ENCODE peak calls at places on chromosomes 12 and 14, in six cellular contexts. One of them, this sample, is unnamed.

GRCh38 chr12:67331828-67332227 is 62.7 kb downstream of the CAND1 start:
- DNase-seq in right lobe of liver: no peak
- DNase-seq in A549: no peak
- DNase-seq in tibial nerve: no peak
- DNase-seq in sigmoid colon: no peak
- DNase-seq in NB4: no peak
- DNase-seq in this sample: no peak

GRCh38 chr14:55814064-55814463 is 234.1 kb downstream of the KTN1 start:
- DNase-seq in right lobe of liver: no peak
- DNase-seq in A549: no peak
- DNase-seq in tibial nerve: no peak
- DNase-seq in sigmoid colon: no peak
- DNase-seq in NB4: no peak
- DNase-seq in this sample: no peak

GRCh38 chr12:57148469-57149308 is 1.3 kb upstream of the LRP1-AS start:
- DNase-seq in right lobe of liver: peak
- DNase-seq in A549: no peak
- DNase-seq in tibial nerve: peak
- DNase-seq in sigmoid colon: peak
- DNase-seq in NB4: peak
- DNase-seq in this sample: peak

GRCh38 chr14:99675951-99676350 is 8.1 kb upstream of the CYP46A1 start:
- DNase-seq in right lobe of liver: no peak
- DNase-seq in A549: no peak
- DNase-seq in tibial nerve: no peak
- DNase-seq in sigmoid colon: no peak
- DNase-seq in NB4: no peak
- DNase-seq in this sample: no peak

GRCh38 chr14:55298423-55298822 is 27.2 kb downstream of the FBXO34 start:
- DNase-seq in right lobe of liver: no peak
- DNase-seq in A549: no peak
- DNase-seq in tibial nerve: no peak
- DNase-seq in sigmoid colon: no peak
- DNase-seq in NB4: no peak
- DNase-seq in this sample: no peak

GRCh38 chr14:22814945-22815713 is at the start of gene SLC7A7:
- DNase-seq in right lobe of liver: no peak
- DNase-seq in A549: peak
- DNase-seq in tibial nerve: no peak
- DNase-seq in sigmoid colon: no peak
- DNase-seq in NB4: peak
- DNase-seq in this sample: no peak

GRCh38 chr14:29805415-29806123 is 122.1 kb downstream of the PRKD1 start:
- DNase-seq in right lobe of liver: no peak
- DNase-seq in A549: peak
- DNase-seq in tibial nerve: peak
- DNase-seq in sigmoid colon: peak
- DNase-seq in NB4: peak
- DNase-seq in this sample: no peak

GRCh38 chr12:103930787-103931536 is 752 bp downstream of the HSP90B1 start:
- DNase-seq in right lobe of liver: peak
- DNase-seq in A549: peak
- DNase-seq in tibial nerve: peak
- DNase-seq in sigmoid colon: peak
- DNase-seq in NB4: peak
- DNase-seq in this sample: peak

GRCh38 chr12:66071556-66071955 is 59.0 kb downstream of the LLPH start:
- DNase-seq in right lobe of liver: no peak
- DNase-seq in A549: no peak
- DNase-seq in tibial nerve: no peak
- DNase-seq in sigmoid colon: no peak
- DNase-seq in NB4: no peak
- DNase-seq in this sample: no peak

GRCh38 chr12:112107728-112108447 is 695 bp downstream of the NAA25 start:
- DNase-seq in right lobe of liver: no peak
- DNase-seq in A549: peak
- DNase-seq in tibial nerve: no peak
- DNase-seq in sigmoid colon: no peak
- DNase-seq in NB4: peak
- DNase-seq in this sample: peak

GRCh38 chr12:20463920-20464524 is 95.7 kb downstream of the PDE3A start:
- DNase-seq in right lobe of liver: no peak
- DNase-seq in A549: peak
- DNase-seq in tibial nerve: no peak
- DNase-seq in sigmoid colon: no peak
- DNase-seq in NB4: peak
- DNase-seq in this sample: no peak

GRCh38 chr14:68705741-68706283 is 87.1 kb downstream of the ZFP36L1 start:
- DNase-seq in right lobe of liver: peak
- DNase-seq in A549: no peak
- DNase-seq in tibial nerve: no peak
- DNase-seq in sigmoid colon: peak
- DNase-seq in NB4: no peak
- DNase-seq in this sample: no peak

GRCh38 chr12:71155228-71155627 is 2.6 kb downstream of the TSPAN8 start:
- DNase-seq in right lobe of liver: no peak
- DNase-seq in A549: no peak
- DNase-seq in tibial nerve: no peak
- DNase-seq in sigmoid colon: no peak
- DNase-seq in NB4: no peak
- DNase-seq in this sample: no peak

GRCh38 chr12:25328082-25328712 is 77.5 kb upstream of the KRAS start:
- DNase-seq in right lobe of liver: no peak
- DNase-seq in A549: peak
- DNase-seq in tibial nerve: no peak
- DNase-seq in sigmoid colon: no peak
- DNase-seq in NB4: peak
- DNase-seq in this sample: no peak

GRCh38 chr12:96236221-96236822 is 42.1 kb downstream of the ELK3 start:
- DNase-seq in right lobe of liver: no peak
- DNase-seq in A549: no peak
- DNase-seq in tibial nerve: peak
- DNase-seq in sigmoid colon: peak
- DNase-seq in NB4: peak
- DNase-seq in this sample: no peak

GRCh38 chr14:32896979-32897723 is 41.5 kb upstream of the NPAS3 start:
- DNase-seq in right lobe of liver: no peak
- DNase-seq in A549: no peak
- DNase-seq in tibial nerve: no peak
- DNase-seq in sigmoid colon: no peak
- DNase-seq in NB4: no peak
- DNase-seq in this sample: no peak

GRCh38 chr14:32008602-32009193 is 68.4 kb upstream of the ARHGAP5 start:
- DNase-seq in right lobe of liver: no peak
- DNase-seq in A549: no peak
- DNase-seq in tibial nerve: no peak
- DNase-seq in sigmoid colon: no peak
- DNase-seq in NB4: no peak
- DNase-seq in this sample: no peak

GRCh38 chr12:128914908-128915563 is 61.8 kb downstream of the GLT1D1 start:
- DNase-seq in right lobe of liver: no peak
- DNase-seq in A549: no peak
- DNase-seq in tibial nerve: no peak
- DNase-seq in sigmoid colon: no peak
- DNase-seq in NB4: peak
- DNase-seq in this sample: no peak

GRCh38 chr12:130281157-130281799 is 56.4 kb upstream of the PIWIL1 start:
- DNase-seq in right lobe of liver: no peak
- DNase-seq in A549: peak
- DNase-seq in tibial nerve: no peak
- DNase-seq in sigmoid colon: no peak
- DNase-seq in NB4: peak
- DNase-seq in this sample: no peak

DNA sequence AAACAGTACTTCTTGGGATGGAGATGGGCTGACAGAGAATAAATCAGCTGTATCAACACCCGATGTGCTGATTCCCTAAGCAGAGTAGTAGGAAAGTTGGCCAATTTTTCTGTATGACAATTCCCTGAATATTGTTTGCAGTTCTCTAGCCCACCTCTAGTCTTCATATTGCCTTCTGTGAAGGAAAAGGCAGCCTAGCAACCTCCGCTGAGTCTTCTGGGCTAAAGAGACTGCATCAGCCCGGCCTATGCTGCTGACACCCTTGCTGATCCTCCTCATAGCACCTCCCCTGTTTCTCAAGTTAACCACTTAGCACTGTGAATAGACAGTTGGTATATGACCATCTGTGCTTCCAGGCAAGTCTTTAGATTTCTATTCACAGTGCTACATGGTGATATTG is 161.1 kb upstream of the EGLN3 start:
- DNase-seq in right lobe of liver: no peak
- DNase-seq in A549: peak
- DNase-seq in tibial nerve: no peak
- DNase-seq in sigmoid colon: no peak
- DNase-seq in NB4: no peak
- DNase-seq in this sample: no peak
- TF ChIP-seq CTCF in right lobe of liver: no peak
- TF ChIP-seq CTCF in A549: no peak
- TF ChIP-seq CTCF in tibial nerve: no peak
- TF ChIP-seq CTCF in sigmoid colon: no peak
- TF ChIP-seq CTCF in NB4: no peak
- TF ChIP-seq CTCF in this sample: no peak

GRCh38 chr14:39431416-39432178 is 636 bp downstream of the FBXO33 start:
- DNase-seq in right lobe of liver: peak
- DNase-seq in A549: peak
- DNase-seq in tibial nerve: no peak
- DNase-seq in sigmoid colon: peak
- DNase-seq in NB4: peak
- DNase-seq in this sample: peak

GRCh38 chr14:39432179-39432618 is at the start of gene FBXO33:
- DNase-seq in right lobe of liver: peak
- DNase-seq in A549: peak
- DNase-seq in tibial nerve: peak
- DNase-seq in sigmoid colon: peak
- DNase-seq in NB4: peak
- DNase-seq in this sample: peak

GRCh38 chr14:39433452-39433813 is 1.2 kb upstream of the FBXO33 start:
- DNase-seq in right lobe of liver: no peak
- DNase-seq in A549: no peak
- DNase-seq in tibial nerve: no peak
- DNase-seq in sigmoid colon: no peak
- DNase-seq in NB4: no peak
- DNase-seq in this sample: no peak

GRCh38 chr14:39434401-39434800 is 2.2 kb upstream of the FBXO33 start:
- DNase-seq in right lobe of liver: no peak
- DNase-seq in A549: no peak
- DNase-seq in tibial nerve: no peak
- DNase-seq in sigmoid colon: no peak
- DNase-seq in NB4: no peak
- DNase-seq in this sample: no peak

DNA sequence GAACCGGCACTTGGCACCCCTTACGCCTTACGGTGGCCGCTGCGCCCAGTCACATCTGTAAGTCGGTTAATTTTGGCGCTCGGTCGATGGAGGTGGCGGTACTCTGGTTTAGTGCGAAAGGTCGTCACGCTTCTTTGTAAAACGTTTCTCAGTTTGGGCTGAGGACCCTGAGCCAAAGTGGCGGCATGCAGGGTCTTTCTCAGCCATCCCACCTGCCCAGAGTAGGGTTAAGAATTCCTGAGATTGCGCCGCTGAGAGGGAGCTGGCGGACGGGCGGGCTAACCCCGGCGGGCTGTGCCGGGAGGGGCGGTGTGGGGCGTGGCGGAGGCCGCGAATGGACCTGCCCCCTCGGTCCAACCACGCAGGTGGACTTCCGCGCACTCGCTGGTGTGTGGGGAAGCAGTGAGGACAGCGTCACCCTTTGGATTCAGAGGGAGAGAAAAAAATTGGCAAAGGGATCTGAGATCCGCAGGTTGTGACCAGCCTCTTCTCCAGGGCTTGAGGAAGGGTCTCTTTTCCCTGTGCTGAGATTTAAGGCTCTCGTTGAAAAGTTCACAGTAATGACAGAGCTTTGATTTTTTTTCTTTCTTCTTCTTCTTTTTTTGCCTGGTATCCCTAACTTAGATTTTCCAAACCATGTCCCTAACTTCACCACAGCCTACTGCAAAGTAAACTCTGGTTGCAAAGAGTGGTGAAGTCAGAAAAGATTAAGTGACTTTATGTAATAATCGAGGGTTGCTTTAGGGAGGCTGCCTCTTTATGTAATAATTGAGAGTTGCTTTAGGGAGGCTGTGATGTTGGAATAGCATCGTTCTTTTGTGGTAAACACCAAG is 602 bp upstream of the FBXO33 start:
- DNase-seq in right lobe of liver: peak
- DNase-seq in A549: peak
- DNase-seq in tibial nerve: peak
- DNase-seq in sigmoid colon: peak
- DNase-seq in NB4: peak
- DNase-seq in this sample: peak
- TF ChIP-seq POLR2A in right lobe of liver: peak
- TF ChIP-seq POLR2A in A549: peak
- TF ChIP-seq POLR2A in tibial nerve: peak
- TF ChIP-seq POLR2A in sigmoid colon: peak
- TF ChIP-seq POLR2A in NB4: no peak
- TF ChIP-seq POLR2A in this sample: peak

DNA sequence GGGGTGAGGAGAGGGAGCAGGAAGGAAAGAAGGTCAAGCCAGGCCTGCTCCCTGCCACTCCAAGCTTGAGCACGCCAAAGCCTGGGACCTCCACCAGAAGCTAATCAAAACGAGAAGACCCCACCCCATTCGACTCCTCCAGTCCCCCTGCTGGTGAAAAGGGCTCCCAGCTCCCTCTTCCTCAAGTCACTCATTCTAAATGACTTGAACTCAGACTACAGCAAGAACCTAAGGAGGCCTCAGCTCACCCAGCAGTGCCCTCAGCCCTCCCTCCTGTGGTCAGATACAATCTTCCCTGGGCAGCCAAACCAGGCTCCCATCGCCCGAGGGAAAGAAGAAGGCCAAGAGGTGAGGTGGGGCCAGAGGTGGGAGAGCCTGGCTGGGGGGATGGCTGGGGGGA is 17.4 kb downstream of the HDAC7 start:
- DNase-seq in right lobe of liver: no peak
- DNase-seq in A549: no peak
- DNase-seq in tibial nerve: no peak
- DNase-seq in sigmoid colon: no peak
- DNase-seq in NB4: peak
- DNase-seq in this sample: no peak
- TF ChIP-seq CTCF in right lobe of liver: no peak
- TF ChIP-seq CTCF in A549: no peak
- TF ChIP-seq CTCF in tibial nerve: peak
- TF ChIP-seq CTCF in sigmoid colon: no peak
- TF ChIP-seq CTCF in NB4: peak
- TF ChIP-seq CTCF in this sample: peak

GRCh38 chr12:64400041-64400440 is 4.2 kb upstream of the XPOT start:
- DNase-seq in right lobe of liver: no peak
- DNase-seq in A549: peak
- DNase-seq in tibial nerve: no peak
- DNase-seq in sigmoid colon: no peak
- DNase-seq in NB4: peak
- DNase-seq in this sample: no peak

GRCh38 chr12:64403708-64404469 is at the start of gene XPOT:
- DNase-seq in right lobe of liver: peak
- DNase-seq in A549: peak
- DNase-seq in tibial nerve: peak
- DNase-seq in sigmoid colon: peak
- DNase-seq in NB4: peak
- DNase-seq in this sample: peak

GRCh38 chr12:64407342-64408223 is 3.4 kb downstream of the XPOT start:
- DNase-seq in right lobe of liver: no peak
- DNase-seq in A549: no peak
- DNase-seq in tibial nerve: no peak
- DNase-seq in sigmoid colon: no peak
- DNase-seq in NB4: peak
- DNase-seq in this sample: no peak

GRCh38 chr12:64402181-64402580 is 2.0 kb upstream of the XPOT start:
- DNase-seq in right lobe of liver: no peak
- DNase-seq in A549: no peak
- DNase-seq in tibial nerve: no peak
- DNase-seq in sigmoid colon: no peak
- DNase-seq in NB4: no peak
- DNase-seq in this sample: no peak

GRCh38 chr12:64404470-64405446 is 566 bp downstream of the XPOT start:
- DNase-seq in right lobe of liver: peak
- DNase-seq in A549: peak
- DNase-seq in tibial nerve: peak
- DNase-seq in sigmoid colon: peak
- DNase-seq in NB4: peak
- DNase-seq in this sample: peak
- TF ChIP-seq POLR2A in right lobe of liver: no peak
- TF ChIP-seq POLR2A in A549: peak
- TF ChIP-seq POLR2A in tibial nerve: no peak
- TF ChIP-seq POLR2A in sigmoid colon: no peak
- TF ChIP-seq POLR2A in NB4: no peak
- TF ChIP-seq POLR2A in this sample: peak